ENCODE peak calls at places on chromosomes 7 and 10, in five cellular contexts. K is astrocyte, W is PC-3, R is HCT116, T is GM23338. S is an unnamed sample.

GRCh38 chr10:116815641-116816415 is 33.5 kb upstream of the ENO4 start:
- DNase-seq in K (peak; percentile 80), W (peak; percentile 28), R (no peak), T (no peak), S (no peak)

GRCh38 chr10:15321431-15322321 is 49.4 kb downstream of the FAM171A1 start:
- DNase-seq in K (peak; percentile 61), W (no peak), R (no peak), T (no peak), S (peak; percentile 35)

GRCh38 chr7:155166108-155166507 is 96.0 kb downstream of the HTR5A start:
- DNase-seq in K (no peak), W (no peak), R (no peak), T (no peak), S (no peak)

GRCh38 chr10:2019803-2020202 is 282.5 kb upstream of the ADARB2 start:
- DNase-seq in K (no peak), W (no peak), R (no peak), T (no peak), S (no peak)

GRCh38 chr10:17067549-17068264 is 61.9 kb downstream of the CUBN start:
- DNase-seq in K (peak; percentile 46), W (no peak), R (no peak), T (no peak), S (no peak)

GRCh38 chr10:32061440-32061839 is 5.2 kb upstream of the KIF5B start:
- DNase-seq in K (no peak), W (no peak), R (no peak), T (no peak), S (no peak)

GRCh38 chr7:70728873-70729552 is 402.9 kb upstream of the GALNT17 start:
- DNase-seq in K (peak; percentile 29), W (no peak), R (no peak), T (peak; percentile 94), S (no peak)

GRCh38 chr7:1447112-1447511 is 12.2 kb downstream of the MICALL2 start:
- DNase-seq in K (no peak), W (no peak), R (no peak), T (no peak), S (no peak)

GRCh38 chr7:151754142-151754590 is 122.7 kb downstream of the PRKAG2 start:
- DNase-seq in K (peak; percentile 99), W (peak; percentile 96), R (peak; percentile 93), T (peak; percentile 95), S (peak; percentile 99)

GRCh38 chr7:36600869-36601530 is 123.3 kb downstream of the AOAH start:
- DNase-seq in K (peak; percentile 49), W (peak; percentile 77), R (no peak), T (no peak), S (peak; percentile 34)

GRCh38 chr7:157560710-157561522 is 224.1 kb downstream of the DNAJB6 start:
- DNase-seq in K (no peak), W (no peak), R (no peak), T (no peak), S (no peak)

GRCh38 chr10:61486738-61487396 is 33.7 kb upstream of the TMEM26 start:
- DNase-seq in K (no peak), W (peak; percentile 66), R (no peak), T (no peak), S (peak; percentile 84)

GRCh38 chr10:23343591-23344225 is 889 bp downstream of the C10orf67 start:
- DNase-seq in K (peak; percentile 20), W (peak; percentile 47), R (no peak), T (peak; percentile 90), S (peak; percentile 30)

GRCh38 chr10:87760195-87760905 is 57.7 kb downstream of the ATAD1 start:
- DNase-seq in K (no peak), W (no peak), R (no peak), T (no peak), S (no peak)

GRCh38 chr10:30701471-30702173 is 72.1 kb upstream of the LYZL2 start:
- DNase-seq in K (peak; percentile 70), W (peak; percentile 72), R (no peak), T (no peak), S (peak; percentile 62)

GRCh38 chr7:75971961-75972763 is 22.2 kb downstream of the TMEM120A start:
- DNase-seq in K (no peak), W (no peak), R (no peak), T (peak; percentile 73), S (peak; percentile 24)

GRCh38 chr7:102318482-102318971 is 31.9 kb downstream of the SH2B2 start:
- DNase-seq in K (peak; percentile 31), W (peak; percentile 40), R (peak; percentile 48), T (no peak), S (no peak)

GRCh38 chr7:125149151-125149550 is 219.5 kb upstream of the POT1 start:
- DNase-seq in K (peak; percentile 12), W (no peak), R (no peak), T (no peak), S (no peak)

GRCh38 chr7:100024020-100024619 is 8.7 kb downstream of the ZKSCAN1 start:
- DNase-seq in K (no peak), W (no peak), R (no peak), T (no peak), S (no peak)

GRCh38 chr10:123327450-123327849 is 173.2 kb downstream of the BUB3 start:
- DNase-seq in K (no peak), W (no peak), R (no peak), T (no peak), S (no peak)

GRCh38 chr10:43712821-43713584 is 64.3 kb upstream of the ZNF32 start:
- DNase-seq in K (no peak), W (no peak), R (no peak), T (no peak), S (no peak)

GRCh38 chr7:156907656-156908055 is 14.7 kb upstream of the LMBR1 start:
- DNase-seq in K (no peak), W (no peak), R (no peak), T (no peak), S (peak; percentile 85)

GRCh38 chr7:81159402-81159801 is 240.6 kb upstream of the SEMA3C start:
- DNase-seq in K (peak; percentile 81), W (peak; percentile 84), R (peak; percentile 13), T (no peak), S (peak; percentile 38)

GRCh38 chr7:99218406-99219184 is 10.7 kb upstream of the KPNA7 start:
- DNase-seq in K (no peak), W (no peak), R (no peak), T (no peak), S (no peak)

GRCh38 chr10:5582736-5583135 is 58.0 kb downstream of the CALML3 start:
- DNase-seq in K (no peak), W (no peak), R (peak; percentile 18), T (peak; percentile 66), S (no peak)

GRCh38 chr7:97027427-97028234 is 3.0 kb upstream of the DLX5 start:
- DNase-seq in K (peak; percentile 63), W (peak; percentile 83), R (peak; percentile 38), T (peak; percentile 91), S (peak; percentile 75)

DNA sequence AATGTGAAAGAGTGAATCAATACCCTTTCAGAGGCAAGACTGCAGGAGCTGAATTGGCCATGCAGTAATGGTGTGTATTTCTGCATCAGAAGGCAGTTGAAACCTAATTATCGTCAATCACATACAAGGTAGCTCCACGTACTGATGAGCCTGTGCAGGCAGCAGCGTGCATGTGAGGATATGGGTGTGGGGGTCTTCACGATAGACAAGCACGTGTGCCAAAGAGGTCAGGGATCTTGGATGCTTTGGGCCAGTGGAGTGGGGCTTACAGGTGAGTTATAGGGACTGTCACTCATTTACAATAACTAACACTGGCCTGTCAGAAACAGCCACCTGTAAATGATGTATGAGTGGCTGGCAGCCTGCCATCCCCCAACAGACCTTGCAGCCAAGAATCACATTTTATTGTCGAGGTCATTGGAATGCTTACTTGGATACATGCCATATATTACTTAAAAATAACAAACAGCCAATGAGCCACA is 210.9 kb downstream of the SKAP2 start:
- DNase-seq in K (no peak), W (peak; percentile 90), R (no peak), T (no peak), S (no peak)
- H3K4me2 ChIP-seq in K (no peak overlapping the region), W (peak overlapping the region; percentile 50), R (no peak overlapping the region), T (no peak overlapping the region), S (no peak overlapping the region)

DNA sequence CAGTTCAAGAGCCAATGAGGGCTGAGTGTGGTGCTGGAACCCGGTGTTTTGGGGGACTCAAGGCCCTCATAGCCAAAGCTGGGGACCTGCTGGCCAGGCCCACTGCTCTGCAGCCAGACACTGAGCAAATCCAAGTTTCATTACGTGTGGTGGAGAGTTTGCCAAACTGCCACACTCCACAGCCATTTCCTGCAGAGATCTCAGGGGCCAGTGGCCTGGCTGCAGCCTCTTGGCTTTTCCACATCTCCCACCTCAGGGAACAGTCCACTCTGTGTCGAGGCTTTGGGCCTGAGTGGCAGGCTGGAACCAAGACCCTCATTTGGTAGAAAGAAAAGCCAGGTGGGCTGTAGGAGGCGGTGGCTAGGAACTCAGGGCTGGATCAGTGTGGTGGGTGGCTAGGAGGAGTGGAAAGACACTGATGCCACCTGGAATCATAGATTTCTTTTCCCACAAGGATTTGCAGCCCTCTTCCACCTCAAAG is 3.2 kb downstream of the HOXA11 start:
- DNase-seq in K (no peak), W (no peak), R (no peak), T (no peak), S (no peak)
- H3K4me2 ChIP-seq in K (no peak overlapping the region), W (peak overlapping the region; percentile 99), R (no peak overlapping the region), T (no peak overlapping the region), S (peak overlapping the region; percentile 49)

DNA sequence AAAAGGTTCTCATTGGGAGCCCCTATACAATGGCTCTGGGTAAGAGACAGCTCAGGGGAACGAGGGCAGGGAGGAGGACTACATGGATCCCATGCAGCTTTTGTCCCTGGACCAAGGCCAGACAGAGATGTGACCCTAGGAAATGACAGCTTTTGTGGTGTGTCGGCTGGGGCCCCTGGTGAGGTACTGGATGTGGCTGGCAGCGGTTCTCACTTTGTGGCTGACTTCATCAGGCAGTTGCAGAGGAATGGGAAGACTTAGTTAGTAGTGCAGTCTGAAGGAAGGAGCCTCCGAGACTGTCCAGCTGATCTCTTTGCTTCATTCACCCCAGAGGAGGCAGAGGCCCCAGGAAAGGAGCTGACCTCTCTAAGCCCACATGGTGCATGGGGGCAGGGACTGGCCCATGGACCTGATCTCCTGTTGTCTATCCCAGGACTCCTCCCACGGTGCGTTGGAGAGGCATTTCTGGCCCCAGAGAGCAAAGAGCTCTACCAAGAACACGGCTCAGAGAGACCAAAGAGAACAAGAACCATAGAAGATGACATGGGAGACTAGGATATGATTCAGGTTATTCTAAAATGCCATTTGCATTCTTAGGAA is 202.9 kb downstream of the RPS24 start:
- DNase-seq in K (no peak), W (no peak), R (no peak), T (no peak), S (no peak)
- H3K4me2 ChIP-seq in K (no peak overlapping the region), W (no peak overlapping the region), R (no peak overlapping the region), T (no peak overlapping the region), S (no peak overlapping the region)

GRCh38 chr10:124651402-124651887 is 92.7 kb downstream of the FAM53B start:
- DNase-seq in K (no peak), W (no peak), R (no peak), T (no peak), S (no peak)

GRCh38 chr10:124650820-124651401 is 93.3 kb downstream of the FAM53B start:
- DNase-seq in K (peak; percentile 18), W (no peak), R (no peak), T (peak; percentile 47), S (no peak)

GRCh38 chr10:124649209-124649608 is 95.0 kb downstream of the FAM53B start:
- DNase-seq in K (no peak), W (no peak), R (no peak), T (no peak), S (peak; percentile 30)

GRCh38 chr10:124648738-124649137 is 95.4 kb downstream of the FAM53B start:
- DNase-seq in K (peak; percentile 82), W (no peak), R (no peak), T (no peak), S (peak; percentile 94)

DNA sequence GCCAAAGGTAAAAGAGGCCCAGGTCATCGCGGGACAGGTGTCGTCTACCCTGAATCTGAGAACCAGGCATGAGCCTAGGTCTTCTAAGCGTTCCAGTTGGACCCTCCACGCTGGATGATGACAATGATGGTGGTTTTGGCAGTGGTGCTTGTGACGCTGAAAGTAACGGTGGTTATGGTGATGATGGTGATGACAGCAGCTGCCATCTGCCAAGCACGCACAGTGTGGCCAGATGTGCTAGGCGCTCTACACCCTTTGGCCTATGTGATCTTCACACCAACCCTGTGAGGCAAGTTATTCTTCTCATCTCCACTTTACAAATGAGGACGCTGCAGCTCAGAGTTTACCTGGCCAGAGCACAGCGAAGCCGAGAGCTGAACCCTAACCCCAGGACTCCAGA is 93.9 kb downstream of the FAM53B start:
- DNase-seq in K (no peak), W (no peak), R (no peak), T (no peak), S (no peak)
- H3K4me2 ChIP-seq in K (peak overlapping the region; percentile 37), W (no peak overlapping the region), R (no peak overlapping the region), T (peak overlapping the region; percentile 49), S (no peak overlapping the region)

S was measured in mesenchymal stem cell.